ENCODE peak calls at places on chromosomes 12 and 14, in six cellular contexts. One of them, this sample, is unnamed.

GRCh38 chr12:4147051-4147481 is 126.5 kb upstream of the CCND2 start:
- DNase-seq in epithelial cell of esophagus: no peak
- DNase-seq in adrenal gland: no peak
- DNase-seq in gastrocnemius medialis: no peak
- DNase-seq in HFF-Myc: no peak
- DNase-seq in fibroblast of the aortic adventitia: no peak
- DNase-seq in this sample: no peak

GRCh38 chr14:69518341-69519101 is 34.0 kb downstream of the PLEKHD1 start:
- DNase-seq in epithelial cell of esophagus: no peak
- DNase-seq in adrenal gland: no peak
- DNase-seq in gastrocnemius medialis: no peak
- DNase-seq in HFF-Myc: no peak
- DNase-seq in fibroblast of the aortic adventitia: no peak
- DNase-seq in this sample: no peak

GRCh38 chr14:24310666-24311604 is at the start of gene LTB4R:
- DNase-seq in epithelial cell of esophagus: peak; percentile 70
- DNase-seq in adrenal gland: peak; percentile 80
- DNase-seq in gastrocnemius medialis: peak; percentile 74
- DNase-seq in HFF-Myc: no peak
- DNase-seq in fibroblast of the aortic adventitia: peak; percentile 70
- DNase-seq in this sample: peak; percentile 86

GRCh38 chr12:6430990-6431353 is 13.8 kb upstream of the CD27 start:
- DNase-seq in epithelial cell of esophagus: no peak
- DNase-seq in adrenal gland: no peak
- DNase-seq in gastrocnemius medialis: no peak
- DNase-seq in HFF-Myc: no peak
- DNase-seq in fibroblast of the aortic adventitia: no peak
- DNase-seq in this sample: peak; percentile 6

GRCh38 chr14:34536951-34537676 is 2.4 kb downstream of the EAPP start:
- DNase-seq in epithelial cell of esophagus: no peak
- DNase-seq in adrenal gland: no peak
- DNase-seq in gastrocnemius medialis: no peak
- DNase-seq in HFF-Myc: no peak
- DNase-seq in fibroblast of the aortic adventitia: peak; percentile 69
- DNase-seq in this sample: peak; percentile 95

GRCh38 chr12:103021538-103022218 is 64.2 kb downstream of the ASCL1 start:
- DNase-seq in epithelial cell of esophagus: no peak
- DNase-seq in adrenal gland: no peak
- DNase-seq in gastrocnemius medialis: no peak
- DNase-seq in HFF-Myc: no peak
- DNase-seq in fibroblast of the aortic adventitia: no peak
- DNase-seq in this sample: no peak

GRCh38 chr12:42607584-42607984 is 18.0 kb upstream of the PRICKLE1 start:
- DNase-seq in epithelial cell of esophagus: no peak
- DNase-seq in adrenal gland: no peak
- DNase-seq in gastrocnemius medialis: no peak
- DNase-seq in HFF-Myc: no peak
- DNase-seq in fibroblast of the aortic adventitia: no peak
- DNase-seq in this sample: no peak

GRCh38 chr12:1595690-1596347 is 1.4 kb upstream of the FBXL14 start:
- DNase-seq in epithelial cell of esophagus: no peak
- DNase-seq in adrenal gland: no peak
- DNase-seq in gastrocnemius medialis: no peak
- DNase-seq in HFF-Myc: no peak
- DNase-seq in fibroblast of the aortic adventitia: no peak
- DNase-seq in this sample: no peak

GRCh38 chr12:58712981-58713380 is 207.3 kb downstream of the LRIG3 start:
- DNase-seq in epithelial cell of esophagus: no peak
- DNase-seq in adrenal gland: no peak
- DNase-seq in gastrocnemius medialis: no peak
- DNase-seq in HFF-Myc: no peak
- DNase-seq in fibroblast of the aortic adventitia: no peak
- DNase-seq in this sample: no peak

GRCh38 chr12:3922033-3922432 is 48.8 kb upstream of the PARP11 start:
- DNase-seq in epithelial cell of esophagus: no peak
- DNase-seq in adrenal gland: no peak
- DNase-seq in gastrocnemius medialis: no peak
- DNase-seq in HFF-Myc: no peak
- DNase-seq in fibroblast of the aortic adventitia: no peak
- DNase-seq in this sample: no peak

GRCh38 chr12:561908-562593 is 101.2 kb downstream of the NINJ2 start:
- DNase-seq in epithelial cell of esophagus: no peak
- DNase-seq in adrenal gland: peak; percentile 44
- DNase-seq in gastrocnemius medialis: peak; percentile 55
- DNase-seq in HFF-Myc: no peak
- DNase-seq in fibroblast of the aortic adventitia: no peak
- DNase-seq in this sample: no peak

GRCh38 chr12:79373896-79374499 is 316.8 kb downstream of the PAWR start:
- DNase-seq in epithelial cell of esophagus: peak; percentile 41
- DNase-seq in adrenal gland: no peak
- DNase-seq in gastrocnemius medialis: no peak
- DNase-seq in HFF-Myc: no peak
- DNase-seq in fibroblast of the aortic adventitia: peak; percentile 35
- DNase-seq in this sample: peak; percentile 65

GRCh38 chr14:103613517-103613916 is 15.5 kb upstream of the KLC1 start:
- DNase-seq in epithelial cell of esophagus: peak; percentile 24
- DNase-seq in adrenal gland: no peak
- DNase-seq in gastrocnemius medialis: no peak
- DNase-seq in HFF-Myc: no peak
- DNase-seq in fibroblast of the aortic adventitia: peak; percentile 27
- DNase-seq in this sample: peak; percentile 52
- TF ChIP-seq CTCF in epithelial cell of esophagus: no peak
- TF ChIP-seq CTCF in adrenal gland: no peak
- TF ChIP-seq CTCF in gastrocnemius medialis: no peak
- TF ChIP-seq CTCF in HFF-Myc: no peak
- TF ChIP-seq CTCF in fibroblast of the aortic adventitia: peak; percentile 39
- TF ChIP-seq CTCF in this sample: peak; percentile 48

GRCh38 chr14:71148627-71149026 is 241.4 kb downstream of the PCNX1 start:
- DNase-seq in epithelial cell of esophagus: no peak
- DNase-seq in adrenal gland: no peak
- DNase-seq in gastrocnemius medialis: no peak
- DNase-seq in HFF-Myc: no peak
- DNase-seq in fibroblast of the aortic adventitia: no peak
- DNase-seq in this sample: no peak
- H3K4me3 ChIP-seq in epithelial cell of esophagus: no peak overlapping the region
- H3K4me3 ChIP-seq in adrenal gland: no peak overlapping the region
- H3K4me3 ChIP-seq in gastrocnemius medialis: no peak overlapping the region
- H3K4me3 ChIP-seq in HFF-Myc: no peak overlapping the region
- H3K4me3 ChIP-seq in fibroblast of the aortic adventitia: no peak overlapping the region
- H3K4me3 ChIP-seq in this sample: no peak overlapping the region

GRCh38 chr14:61925043-61925442 is 162.8 kb downstream of the SNAPC1 start:
- DNase-seq in epithelial cell of esophagus: peak; percentile 70
- DNase-seq in adrenal gland: no peak
- DNase-seq in gastrocnemius medialis: no peak
- DNase-seq in HFF-Myc: no peak
- DNase-seq in fibroblast of the aortic adventitia: no peak
- DNase-seq in this sample: peak; percentile 46
- TF ChIP-seq CTCF in epithelial cell of esophagus: peak; percentile 54
- TF ChIP-seq CTCF in adrenal gland: no peak
- TF ChIP-seq CTCF in gastrocnemius medialis: no peak
- TF ChIP-seq CTCF in HFF-Myc: peak; percentile 7
- TF ChIP-seq CTCF in fibroblast of the aortic adventitia: no peak
- TF ChIP-seq CTCF in this sample: peak; percentile 49

DNA sequence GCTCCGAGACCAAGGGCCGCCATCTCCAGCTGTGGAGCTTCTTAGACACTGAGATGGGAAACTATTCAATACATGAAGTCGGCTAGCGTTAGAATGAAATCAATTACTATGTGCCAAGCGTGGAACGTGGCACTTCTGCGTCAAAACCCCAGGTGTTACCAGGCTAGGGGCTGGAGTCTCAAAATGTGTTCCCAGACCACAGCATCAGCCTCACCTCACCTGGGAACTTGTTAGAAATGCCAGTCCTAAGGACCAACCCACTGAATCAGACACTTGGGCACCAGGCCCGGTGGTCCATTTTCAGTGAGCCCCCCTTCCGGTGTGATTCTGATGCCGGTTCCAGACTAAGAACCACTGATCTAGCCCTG is 5.0 kb upstream of the SETD1B start:
- DNase-seq in epithelial cell of esophagus: no peak
- DNase-seq in adrenal gland: no peak
- DNase-seq in gastrocnemius medialis: no peak
- DNase-seq in HFF-Myc: no peak
- DNase-seq in fibroblast of the aortic adventitia: no peak
- DNase-seq in this sample: no peak
- H3K4me3 ChIP-seq in epithelial cell of esophagus: peak overlapping the region; percentile 48
- H3K4me3 ChIP-seq in adrenal gland: no peak overlapping the region
- H3K4me3 ChIP-seq in gastrocnemius medialis: peak overlapping the region; percentile 75
- H3K4me3 ChIP-seq in HFF-Myc: peak overlapping the region; percentile 63
- H3K4me3 ChIP-seq in fibroblast of the aortic adventitia: peak overlapping the region; percentile 63
- H3K4me3 ChIP-seq in this sample: peak overlapping the region; percentile 63

GRCh38 chr12:50057000-50057841 is at the start of gene ASIC1:
- DNase-seq in epithelial cell of esophagus: peak; percentile 73
- DNase-seq in adrenal gland: peak; percentile 80
- DNase-seq in gastrocnemius medialis: peak; percentile 32
- DNase-seq in HFF-Myc: no peak
- DNase-seq in fibroblast of the aortic adventitia: peak; percentile 60
- DNase-seq in this sample: peak; percentile 67
- TF ChIP-seq CTCF in epithelial cell of esophagus: no peak
- TF ChIP-seq CTCF in adrenal gland: no peak
- TF ChIP-seq CTCF in gastrocnemius medialis: no peak
- TF ChIP-seq CTCF in HFF-Myc: no peak
- TF ChIP-seq CTCF in fibroblast of the aortic adventitia: no peak
- TF ChIP-seq CTCF in this sample: no peak

GRCh38 chr12:46523863-46524770 is 151.5 kb upstream of the SLC38A2 start:
- DNase-seq in epithelial cell of esophagus: peak; percentile 92
- DNase-seq in adrenal gland: no peak
- DNase-seq in gastrocnemius medialis: no peak
- DNase-seq in HFF-Myc: peak; percentile 81
- DNase-seq in fibroblast of the aortic adventitia: peak; percentile 95
- DNase-seq in this sample: peak; percentile 84
- H3K4me3 ChIP-seq in epithelial cell of esophagus: no peak overlapping the region
- H3K4me3 ChIP-seq in adrenal gland: no peak overlapping the region
- H3K4me3 ChIP-seq in gastrocnemius medialis: no peak overlapping the region
- H3K4me3 ChIP-seq in HFF-Myc: peak overlapping the region; percentile 7
- H3K4me3 ChIP-seq in fibroblast of the aortic adventitia: peak overlapping the region; percentile 53
- H3K4me3 ChIP-seq in this sample: peak overlapping the region; percentile 23

DNA sequence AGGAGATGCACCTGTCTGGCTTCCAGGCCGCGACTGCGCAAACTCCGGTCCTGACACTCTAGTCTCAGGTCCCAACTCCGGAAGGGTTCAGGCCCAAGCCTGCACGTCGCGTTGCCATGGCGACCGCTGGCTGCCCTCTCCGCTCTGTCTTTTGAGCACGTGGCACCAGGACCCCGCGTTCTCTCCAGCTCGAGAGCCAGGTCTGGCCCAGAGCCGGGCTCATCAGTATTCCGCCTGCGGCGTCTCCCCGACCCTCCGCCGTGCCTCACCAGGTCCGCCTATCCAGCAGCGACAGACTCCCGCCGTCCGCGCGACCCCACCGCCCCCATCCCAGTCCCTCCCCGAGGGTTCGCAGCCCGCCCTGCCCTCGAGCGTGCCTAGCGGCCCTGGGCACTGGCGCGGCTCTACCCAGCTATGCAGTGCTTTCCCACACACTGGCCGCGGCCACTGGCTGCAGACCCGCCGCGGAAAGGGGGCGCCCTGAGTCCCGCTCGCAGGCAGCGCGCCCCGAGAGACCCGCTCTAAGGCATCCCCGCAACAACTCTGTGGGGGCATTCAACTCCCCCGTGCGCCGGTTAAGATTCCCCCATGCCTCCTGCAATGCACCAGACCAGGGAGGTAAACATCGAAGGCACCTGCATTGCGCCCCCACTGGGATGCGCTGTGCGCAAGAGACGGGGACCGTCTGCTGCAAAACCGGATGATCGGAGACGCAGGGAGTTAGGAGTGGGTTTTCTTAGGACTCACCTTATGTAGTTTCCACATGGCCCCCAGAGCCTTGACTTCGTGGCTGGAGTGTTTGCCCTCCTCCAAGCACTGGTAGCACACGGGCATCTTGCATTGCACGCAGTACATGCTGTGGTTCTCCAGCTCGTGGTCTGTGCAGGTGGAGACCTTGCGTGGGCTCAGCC is 1.3 kb downstream of the TRIM9 start:
- DNase-seq in epithelial cell of esophagus: peak; percentile 43
- DNase-seq in adrenal gland: peak; percentile 25
- DNase-seq in gastrocnemius medialis: no peak
- DNase-seq in HFF-Myc: no peak
- DNase-seq in fibroblast of the aortic adventitia: no peak
- DNase-seq in this sample: peak; percentile 31
- TF ChIP-seq CTCF in epithelial cell of esophagus: peak; percentile 50
- TF ChIP-seq CTCF in adrenal gland: no peak
- TF ChIP-seq CTCF in gastrocnemius medialis: no peak
- TF ChIP-seq CTCF in HFF-Myc: peak; percentile 38
- TF ChIP-seq CTCF in fibroblast of the aortic adventitia: no peak
- TF ChIP-seq CTCF in this sample: peak; percentile 50

GRCh38 chr14:95269493-95269892 is 50.2 kb downstream of the CLMN start:
- DNase-seq in epithelial cell of esophagus: no peak
- DNase-seq in adrenal gland: no peak
- DNase-seq in gastrocnemius medialis: no peak
- DNase-seq in HFF-Myc: no peak
- DNase-seq in fibroblast of the aortic adventitia: no peak
- DNase-seq in this sample: no peak
- H3K4me3 ChIP-seq in epithelial cell of esophagus: no peak overlapping the region
- H3K4me3 ChIP-seq in adrenal gland: no peak overlapping the region
- H3K4me3 ChIP-seq in gastrocnemius medialis: no peak overlapping the region
- H3K4me3 ChIP-seq in HFF-Myc: no peak overlapping the region
- H3K4me3 ChIP-seq in fibroblast of the aortic adventitia: no peak overlapping the region
- H3K4me3 ChIP-seq in this sample: no peak overlapping the region